ENCODE peak calls at places on chromosomes 2 and 18, in seven cellular contexts. Z is heart left ventricle, G is thyroid gland, I is H54, U is body of pancreas, H is uterus, N is stomach. R is an unnamed sample.

GRCh38 chr2:179376881-179377280 is 112.2 kb upstream of the SESTD1 start:
- DNase-seq in I (no peak), N (no peak), Z (no peak), H (no peak), G (no peak), U (no peak), R (no peak)

GRCh38 chr18:74310411-74310810 is 5.2 kb upstream of the C18orf63 start:
- DNase-seq in I (no peak), U (peak; percentile 46), H (no peak), N (no peak), G (no peak), Z (no peak), R (no peak)

GRCh38 chr18:76255070-76255683 is 239.9 kb downstream of the ZNF516 start:
- DNase-seq in Z (no peak), U (no peak), I (no peak), N (no peak), G (no peak), H (no peak), R (no peak)

GRCh38 chr18:48918156-48918555 is 32.6 kb downstream of the SMAD7 start:
- DNase-seq in H (no peak), G (no peak), U (no peak), N (no peak), Z (no peak), I (no peak), R (no peak)

GRCh38 chr2:149002891-149003740 is 35.4 kb upstream of the LYPD6B start:
- DNase-seq in I (no peak), U (no peak), Z (no peak), N (no peak), H (peak; percentile 42), G (no peak), R (no peak)

GRCh38 chr2:70443726-70444125 is 109.9 kb downstream of the TGFA start:
- DNase-seq in U (no peak), G (no peak), I (no peak), H (no peak), Z (no peak), N (no peak), R (no peak)

GRCh38 chr2:237603718-237604362 is 13.3 kb upstream of the RAB17 start:
- DNase-seq in U (peak; percentile 47), Z (no peak), N (no peak), I (no peak), G (peak; percentile 34), H (peak; percentile 59), R (no peak)

GRCh38 chr18:57210711-57211411 is 64.0 kb downstream of the BOD1L2 start:
- DNase-seq in U (no peak), N (no peak), Z (no peak), G (no peak), I (no peak), H (no peak), R (no peak)

GRCh38 chr2:75560768-75561565 is at the start of gene EVA1A:
- DNase-seq in U (peak; percentile 90), I (peak; percentile 61), Z (peak; percentile 32), N (no peak), H (peak; percentile 27), G (peak; percentile 37), R (no peak)

GRCh38 chr2:23287250-23287704 is 97.7 kb upstream of the KLHL29 start:
- DNase-seq in G (no peak), U (peak; percentile 30), I (no peak), Z (peak; percentile 44), H (peak; percentile 45), N (no peak), R (no peak)

GRCh38 chr2:239005586-239005985 is 157.7 kb downstream of the TWIST2 start:
- DNase-seq in H (no peak), U (no peak), N (no peak), Z (no peak), G (no peak), I (no peak), R (no peak)

GRCh38 chr2:197805598-197806316 is 1.4 kb downstream of the PLCL1 start:
- DNase-seq in H (no peak), I (no peak), N (no peak), G (no peak), Z (no peak), U (no peak), R (no peak)

GRCh38 chr2:25374827-25375226 is 33.1 kb upstream of the DNMT3A start:
- DNase-seq in U (no peak), I (no peak), Z (no peak), H (no peak), N (no peak), G (no peak), R (no peak)

GRCh38 chr2:201108341-201108740 is 7.6 kb upstream of the CFLAR start:
- DNase-seq in I (no peak), N (no peak), U (no peak), H (no peak), G (no peak), Z (no peak), R (no peak)

GRCh38 chr2:68319397-68320117 is at the start of gene CNRIP1:
- DNase-seq in I (peak; percentile 57), G (peak; percentile 31), H (peak; percentile 84), U (peak; percentile 40), Z (peak; percentile 82), N (peak; percentile 27), R (peak; percentile 83)

GRCh38 chr18:47215554-47216138 is 35.8 kb downstream of the SKOR2 start:
- DNase-seq in N (no peak), U (peak; percentile 23), I (peak; percentile 6), Z (no peak), H (no peak), G (peak; percentile 6), R (peak; percentile 29)

GRCh38 chr2:12738112-12738485 is 21.4 kb downstream of the TRIB2 start:
- DNase-seq in H (no peak), U (no peak), I (peak; percentile 60), G (no peak), Z (no peak), N (no peak), R (no peak)

GRCh38 chr2:156331572-156332451 is 709 bp downstream of the NR4A2 start:
- DNase-seq in N (peak; percentile 68), G (peak; percentile 55), Z (peak; percentile 68), H (peak; percentile 67), U (peak; percentile 85), I (peak; percentile 42), R (peak; percentile 76)

GRCh38 chr2:23430263-23430662 is 45.3 kb downstream of the KLHL29 start:
- DNase-seq in U (no peak), N (no peak), H (no peak), Z (no peak), I (peak; percentile 70), G (no peak), R (no peak)

GRCh38 chr2:189409136-189409535 is 32.1 kb upstream of the WDR75 start:
- DNase-seq in I (no peak), H (no peak), Z (no peak), N (no peak), G (no peak), U (no peak), R (no peak)

GRCh38 chr2:106108351-106108750 is 85.8 kb downstream of the UXS1 start:
- DNase-seq in N (no peak), I (no peak), Z (no peak), U (no peak), G (peak; percentile 49), H (no peak), R (peak; percentile 8)

GRCh38 chr18:32998921-32999320 is 226.1 kb upstream of the KLHL14 start:
- DNase-seq in U (no peak), I (no peak), G (no peak), Z (no peak), H (no peak), N (no peak), R (no peak)

GRCh38 chr2:240836781-240837467 is 16.9 kb upstream of the KIF1A start:
- DNase-seq in Z (peak; percentile 67), U (peak; percentile 35), N (no peak), I (peak; percentile 69), H (no peak), G (no peak), R (no peak)

GRCh38 chr2:113768770-113769169 is 12.3 kb upstream of the SLC35F5 start:
- DNase-seq in G (no peak), Z (no peak), N (no peak), H (no peak), I (no peak), U (no peak), R (no peak)

GRCh38 chr2:82278409-82278808 is 1973.9 kb upstream of the LRRTM1 start:
- DNase-seq in U (no peak), Z (no peak), H (no peak), G (no peak), N (no peak), I (no peak), R (no peak)

GRCh38 chr18:13537022-13537780 is 189.2 kb downstream of the FAM210A start:
- DNase-seq in Z (no peak), I (no peak), G (no peak), H (no peak), N (no peak), U (no peak), R (no peak)

GRCh38 chr2:134170700-134171099 is 83.2 kb upstream of the MGAT5 start:
- DNase-seq in G (no peak), Z (no peak), H (no peak), U (no peak), I (no peak), N (no peak), R (no peak)

GRCh38 chr2:134167015-134167414 is 86.9 kb upstream of the MGAT5 start:
- DNase-seq in I (peak; percentile 25), U (no peak), G (no peak), H (no peak), Z (no peak), N (no peak), R (no peak)

GRCh38 chr2:134170269-134170668 is 83.6 kb upstream of the MGAT5 start:
- DNase-seq in N (no peak), H (no peak), Z (no peak), G (no peak), I (no peak), U (no peak), R (no peak)

GRCh38 chr2:134173338-134174016 is 80.4 kb upstream of the MGAT5 start:
- DNase-seq in U (peak; percentile 22), N (peak; percentile 54), G (peak; percentile 54), I (no peak), Z (peak; percentile 77), H (no peak), R (no peak)

GRCh38 chr2:134169788-134170187 is 84.1 kb upstream of the MGAT5 start:
- DNase-seq in N (no peak), U (no peak), I (no peak), Z (no peak), G (no peak), H (no peak), R (no peak)
- TF ChIP-seq POLR2A in N (no peak), U (no peak), I (no peak), Z (no peak), G (no peak), H (no peak), R (no peak)

GRCh38 chr2:219119422-219120043 is 41.1 kb downstream of the NHEJ1 start:
- DNase-seq in N (peak; percentile 79), H (peak; percentile 45), G (peak; percentile 57), U (peak; percentile 73), Z (peak; percentile 72), I (peak; percentile 32), R (peak; percentile 69)
- TF ChIP-seq POLR2A in N (no peak), H (no peak), G (no peak), U (no peak), Z (no peak), I (no peak), R (no peak)

GRCh38 chr2:230712443-230713330 is at the start of gene CAB39:
- DNase-seq in Z (peak; percentile 93), G (peak; percentile 82), H (peak; percentile 76), N (peak; percentile 90), I (peak; percentile 80), U (peak; percentile 86), R (peak; percentile 97)
- TF ChIP-seq POLR2A in Z (peak; percentile 83), G (peak; percentile 88), H (peak; percentile 91), N (no peak), I (peak; percentile 75), U (peak; percentile 65), R (peak; percentile 84)

GRCh38 chr2:54665436-54665856 is 58.0 kb upstream of the EML6 start:
- DNase-seq in Z (no peak), H (peak; percentile 51), I (no peak), G (peak; percentile 47), U (peak; percentile 67), N (peak; percentile 54), R (peak; percentile 74)
- TF ChIP-seq POLR2A in Z (no peak), H (no peak), I (no peak), G (no peak), U (no peak), N (no peak), R (no peak)